ENCODE peak calls at places on chromosomes 1 and 21, in seven cellular contexts. A is IMR-90; P is activated naive CD4-positive, alpha-beta T cell treated with anti-CD3 and anti-CD28 coated beads, Interleukin-2, amount 50 U/mL, for 72 hours; V is heart right ventricle; U is left ventricle myocardium superior; R is sciatic nerve; W is activated T-cell treated with anti-CD3 and anti-CD28 coated beads, Interleukin-2, amount 50 U/mL, for 72 hours. G is an unnamed sample.

GRCh38 chr1:46370214-46370633 is 23.9 kb upstream of the FAAH start:
- ATAC-seq in V (peak; percentile 45), P (peak; percentile 96), U (peak; percentile 63), A (no peak), W (peak; percentile 71), R (no peak), G (peak; percentile 92)

GRCh38 chr1:91609571-91609970 is 108.9 kb downstream of the CDC7 start:
- ATAC-seq in P (no peak), U (no peak), W (no peak), R (no peak), V (no peak), A (peak; percentile 36), G (no peak)

GRCh38 chr1:156452863-156453262 is 47.7 kb downstream of the MEF2D start:
- ATAC-seq in W (no peak), V (no peak), A (no peak), U (no peak), R (no peak), P (no peak), G (no peak)

GRCh38 chr1:235409045-235409820 is 42.0 kb downstream of the TBCE start:
- ATAC-seq in R (no peak), W (no peak), P (no peak), A (no peak), U (no peak), V (no peak), G (no peak)

GRCh38 chr1:3656450-3657095 is 4.3 kb downstream of the TP73 start:
- ATAC-seq in P (peak; percentile 56), A (no peak), U (no peak), R (no peak), W (peak; percentile 54), V (no peak), G (peak; percentile 78)

GRCh38 chr1:106600626-106601025 is 455.8 kb upstream of the PRMT6 start:
- ATAC-seq in U (no peak), V (no peak), P (no peak), R (no peak), W (no peak), A (no peak), G (no peak)

GRCh38 chr1:119380983-119381662 is 12.5 kb downstream of the HAO2 start:
- ATAC-seq in V (no peak), P (no peak), W (no peak), R (no peak), A (no peak), U (no peak), G (no peak)

GRCh38 chr1:111045033-111045722 is 81.5 kb upstream of the LRIF1 start:
- ATAC-seq in R (no peak), U (no peak), P (no peak), W (no peak), A (no peak), V (peak; percentile 50), G (peak; percentile 24)

GRCh38 chr1:89815611-89816010 is 5.2 kb upstream of the LRRC8D start:
- ATAC-seq in U (peak; percentile 51), A (no peak), R (peak; percentile 65), P (peak; percentile 10), W (no peak), V (peak; percentile 37), G (no peak)

GRCh38 chr1:193537266-193538003 is 351.0 kb upstream of the B3GALT2 start:
- ATAC-seq in W (peak; percentile 94), V (no peak), A (no peak), U (no peak), P (peak; percentile 89), R (no peak), G (peak; percentile 73)

GRCh38 chr1:227397356-227397978 is 79.2 kb upstream of the CDC42BPA start:
- ATAC-seq in R (no peak), V (no peak), W (no peak), A (no peak), P (no peak), U (no peak), G (no peak)

GRCh38 chr1:95888877-95889799 is 655.1 kb downstream of the RWDD3 start:
- ATAC-seq in W (no peak), P (no peak), A (no peak), R (no peak), V (peak; percentile 75), U (peak; percentile 75), G (no peak)

GRCh38 chr1:165884009-165884689 is 56.7 kb downstream of the UCK2 start:
- ATAC-seq in W (no peak), U (peak; percentile 48), A (peak; percentile 43), P (no peak), R (peak; percentile 26), V (peak; percentile 50), G (no peak)

GRCh38 chr1:223323491-223324484 is 40.2 kb downstream of the SUSD4 start:
- ATAC-seq in W (peak; percentile 65), R (no peak), A (no peak), V (no peak), P (peak; percentile 96), U (no peak), G (peak; percentile 78)

GRCh38 chr1:22096463-22096862 is 44.0 kb downstream of the CDC42 start:
- ATAC-seq in U (no peak), A (no peak), R (no peak), W (no peak), P (no peak), V (no peak), G (no peak)

GRCh38 chr1:205716371-205717132 is 33.4 kb downstream of the NUCKS1 start:
- ATAC-seq in U (no peak), A (no peak), R (no peak), V (no peak), P (no peak), W (no peak), G (no peak)

GRCh38 chr21:34020005-34020847 is 53.2 kb upstream of the MRPS6 start:
- ATAC-seq in R (peak; percentile 57), V (peak; percentile 67), A (no peak), W (peak; percentile 38), U (peak; percentile 81), P (peak; percentile 44), G (no peak)

GRCh38 chr1:160647329-160647720 is 481 bp upstream of the SLAMF1 start:
- ATAC-seq in W (peak; percentile 14), U (no peak), A (no peak), V (no peak), R (no peak), P (peak; percentile 33), G (peak; percentile 26)

GRCh38 chr1:182069028-182069466 is 7.5 kb upstream of the ZNF648 start:
- ATAC-seq in P (peak; percentile 75), U (peak; percentile 91), A (peak; percentile 80), R (peak; percentile 83), W (peak; percentile 54), V (peak; percentile 63), G (peak; percentile 74)

GRCh38 chr1:86542626-86543025 is 4.3 kb upstream of the CLCA4 start:
- ATAC-seq in P (no peak), R (no peak), W (no peak), U (no peak), V (no peak), A (no peak), G (no peak)

GRCh38 chr1:56578664-56578962 is 750 bp downstream of the PLPP3 start:
- ATAC-seq in V (peak; percentile 44), U (peak; percentile 60), P (peak; percentile 14), A (peak; percentile 19), W (peak; percentile 34), R (peak; percentile 4), G (peak; percentile 29)

GRCh38 chr1:245155186-245156040 is 628 bp downstream of the KIF26B start:
- ATAC-seq in P (no peak), V (no peak), W (no peak), A (peak; percentile 2), U (peak; percentile 10), R (no peak), G (no peak)

GRCh38 chr21:37575536-37576083 is 209.0 kb downstream of the DYRK1A start:
- ATAC-seq in P (no peak), U (no peak), A (peak; percentile 27), R (no peak), W (no peak), V (no peak), G (no peak)

GRCh38 chr1:185674201-185674600 is 60.0 kb upstream of the HMCN1 start:
- ATAC-seq in V (peak; percentile 61), P (peak; percentile 33), W (peak; percentile 13), A (no peak), R (peak; percentile 66), U (peak; percentile 46), G (peak; percentile 46)

GRCh38 chr21:15826908-15827601 is 97.3 kb downstream of the USP25 start:
- ATAC-seq in W (no peak), A (no peak), V (peak; percentile 92), U (peak; percentile 93), P (no peak), R (peak; percentile 45), G (no peak)

GRCh38 chr1:200081982-200082272 is 54.4 kb downstream of the NR5A2 start:
- ATAC-seq in A (no peak), U (no peak), P (no peak), V (no peak), R (no peak), W (no peak), G (no peak)

GRCh38 chr1:14706656-14707055 is 108.2 kb downstream of the KAZN start:
- ATAC-seq in W (no peak), V (no peak), R (no peak), U (no peak), A (no peak), P (no peak), G (no peak)

GRCh38 chr1:170537798-170538503 is 6.0 kb downstream of the GORAB start:
- ATAC-seq in V (peak; percentile 73), R (no peak), A (peak; percentile 51), P (no peak), U (peak; percentile 73), W (no peak), G (no peak)

GRCh38 chr1:220511183-220511582 is 16.8 kb upstream of the MARK1 start:
- ATAC-seq in R (no peak), U (no peak), W (no peak), A (no peak), V (no peak), P (no peak), G (no peak)